ENCODE peak calls at places on chromosomes 3 and 15, in seven cellular contexts. One of them, this sample, is unnamed.
A peak's percentile ranks its signal among the peaks of the same experiment; 100 is the strongest.

GRCh38 chr3:105827959-105828358 is 40.9 kb downstream of the CBLB start:
- DNase-seq in activated CD4-positive, alpha-beta T cell treated with anti-CD3 and anti-CD28 coated beads, Interleukin-2, amount 50 U/mL, for 24 hours: no peak
- DNase-seq in T-helper 1 cell: no peak
- DNase-seq in amniotic stem cell: peak; percentile 11
- DNase-seq in RPMI8226: no peak
- DNase-seq in uterus: peak; percentile 35
- DNase-seq in AG04449: peak; percentile 38
- DNase-seq in this sample: peak; percentile 23

GRCh38 chr15:74907277-74907870 is 723 bp upstream of the FAM219B start:
- DNase-seq in T-helper 1 cell: no peak
- DNase-seq in AG04449: no peak
- DNase-seq in activated CD4-positive, alpha-beta T cell treated with anti-CD3 and anti-CD28 coated beads, Interleukin-2, amount 50 U/mL, for 24 hours: no peak
- DNase-seq in amniotic stem cell: no peak
- DNase-seq in RPMI8226: no peak
- DNase-seq in uterus: no peak
- DNase-seq in this sample: no peak

GRCh38 chr15:66595937-66596545 is 30.2 kb upstream of the LCTL start:
- DNase-seq in amniotic stem cell: no peak
- DNase-seq in activated CD4-positive, alpha-beta T cell treated with anti-CD3 and anti-CD28 coated beads, Interleukin-2, amount 50 U/mL, for 24 hours: no peak
- DNase-seq in RPMI8226: no peak
- DNase-seq in AG04449: peak; percentile 19
- DNase-seq in uterus: no peak
- DNase-seq in T-helper 1 cell: no peak
- DNase-seq in this sample: no peak

GRCh38 chr3:45608885-45609284 is 14.3 kb downstream of the LIMD1 start:
- DNase-seq in uterus: no peak
- DNase-seq in T-helper 1 cell: no peak
- DNase-seq in amniotic stem cell: no peak
- DNase-seq in AG04449: no peak
- DNase-seq in activated CD4-positive, alpha-beta T cell treated with anti-CD3 and anti-CD28 coated beads, Interleukin-2, amount 50 U/mL, for 24 hours: no peak
- DNase-seq in RPMI8226: no peak
- DNase-seq in this sample: no peak

GRCh38 chr15:39921274-39921638 is 1.2 kb upstream of the GPR176 start:
- DNase-seq in activated CD4-positive, alpha-beta T cell treated with anti-CD3 and anti-CD28 coated beads, Interleukin-2, amount 50 U/mL, for 24 hours: no peak
- DNase-seq in uterus: no peak
- DNase-seq in AG04449: no peak
- DNase-seq in RPMI8226: no peak
- DNase-seq in amniotic stem cell: no peak
- DNase-seq in T-helper 1 cell: no peak
- DNase-seq in this sample: no peak

GRCh38 chr3:50806806-50807205 is 132.1 kb downstream of the DOCK3 start:
- DNase-seq in AG04449: no peak
- DNase-seq in T-helper 1 cell: no peak
- DNase-seq in amniotic stem cell: no peak
- DNase-seq in RPMI8226: no peak
- DNase-seq in activated CD4-positive, alpha-beta T cell treated with anti-CD3 and anti-CD28 coated beads, Interleukin-2, amount 50 U/mL, for 24 hours: no peak
- DNase-seq in uterus: no peak
- DNase-seq in this sample: no peak

GRCh38 chr3:119443179-119443578 is 20.2 kb downstream of the TMEM39A start:
- DNase-seq in AG04449: no peak
- DNase-seq in uterus: no peak
- DNase-seq in RPMI8226: no peak
- DNase-seq in activated CD4-positive, alpha-beta T cell treated with anti-CD3 and anti-CD28 coated beads, Interleukin-2, amount 50 U/mL, for 24 hours: no peak
- DNase-seq in amniotic stem cell: no peak
- DNase-seq in T-helper 1 cell: no peak
- DNase-seq in this sample: no peak

GRCh38 chr15:79981861-79982455 is 11.0 kb upstream of the BCL2A1 start:
- DNase-seq in AG04449: no peak
- DNase-seq in uterus: no peak
- DNase-seq in T-helper 1 cell: no peak
- DNase-seq in RPMI8226: no peak
- DNase-seq in activated CD4-positive, alpha-beta T cell treated with anti-CD3 and anti-CD28 coated beads, Interleukin-2, amount 50 U/mL, for 24 hours: no peak
- DNase-seq in amniotic stem cell: no peak
- DNase-seq in this sample: peak; percentile 41

GRCh38 chr15:70208332-70208731 is 110.6 kb upstream of the TLE3 start:
- DNase-seq in T-helper 1 cell: no peak
- DNase-seq in activated CD4-positive, alpha-beta T cell treated with anti-CD3 and anti-CD28 coated beads, Interleukin-2, amount 50 U/mL, for 24 hours: no peak
- DNase-seq in RPMI8226: no peak
- DNase-seq in AG04449: no peak
- DNase-seq in uterus: no peak
- DNase-seq in amniotic stem cell: no peak
- DNase-seq in this sample: no peak

GRCh38 chr3:32453346-32453745 is 49.3 kb downstream of the CMTM6 start:
- DNase-seq in T-helper 1 cell: no peak
- DNase-seq in amniotic stem cell: peak; percentile 41
- DNase-seq in uterus: no peak
- DNase-seq in AG04449: peak; percentile 82
- DNase-seq in RPMI8226: no peak
- DNase-seq in activated CD4-positive, alpha-beta T cell treated with anti-CD3 and anti-CD28 coated beads, Interleukin-2, amount 50 U/mL, for 24 hours: no peak
- DNase-seq in this sample: no peak

GRCh38 chr3:187831125-187832051 is 86.1 kb upstream of the BCL6 start:
- DNase-seq in uterus: no peak
- DNase-seq in RPMI8226: no peak
- DNase-seq in activated CD4-positive, alpha-beta T cell treated with anti-CD3 and anti-CD28 coated beads, Interleukin-2, amount 50 U/mL, for 24 hours: no peak
- DNase-seq in T-helper 1 cell: no peak
- DNase-seq in AG04449: no peak
- DNase-seq in amniotic stem cell: no peak
- DNase-seq in this sample: no peak

GRCh38 chr3:128383316-128384235 is 83.1 kb downstream of the DNAJB8 start:
- DNase-seq in AG04449: no peak
- DNase-seq in RPMI8226: peak; percentile 87
- DNase-seq in amniotic stem cell: no peak
- DNase-seq in uterus: peak; percentile 52
- DNase-seq in activated CD4-positive, alpha-beta T cell treated with anti-CD3 and anti-CD28 coated beads, Interleukin-2, amount 50 U/mL, for 24 hours: peak; percentile 6
- DNase-seq in T-helper 1 cell: no peak
- DNase-seq in this sample: no peak

GRCh38 chr3:78690806-78691205 is 1077.0 kb downstream of the ROBO1 start:
- DNase-seq in activated CD4-positive, alpha-beta T cell treated with anti-CD3 and anti-CD28 coated beads, Interleukin-2, amount 50 U/mL, for 24 hours: no peak
- DNase-seq in amniotic stem cell: no peak
- DNase-seq in AG04449: peak; percentile 44
- DNase-seq in RPMI8226: no peak
- DNase-seq in T-helper 1 cell: no peak
- DNase-seq in uterus: no peak
- DNase-seq in this sample: no peak

GRCh38 chr3:71724584-71725278 is 471 bp downstream of the EIF4E3 start:
- DNase-seq in uterus: peak; percentile 31
- DNase-seq in activated CD4-positive, alpha-beta T cell treated with anti-CD3 and anti-CD28 coated beads, Interleukin-2, amount 50 U/mL, for 24 hours: no peak
- DNase-seq in RPMI8226: peak; percentile 43
- DNase-seq in amniotic stem cell: no peak
- DNase-seq in AG04449: no peak
- DNase-seq in T-helper 1 cell: peak; percentile 7
- DNase-seq in this sample: no peak

GRCh38 chr15:36271048-36271447 is 308.4 kb upstream of the CDIN1 start:
- DNase-seq in AG04449: no peak
- DNase-seq in RPMI8226: no peak
- DNase-seq in T-helper 1 cell: no peak
- DNase-seq in uterus: no peak
- DNase-seq in activated CD4-positive, alpha-beta T cell treated with anti-CD3 and anti-CD28 coated beads, Interleukin-2, amount 50 U/mL, for 24 hours: no peak
- DNase-seq in amniotic stem cell: no peak
- DNase-seq in this sample: no peak

GRCh38 chr3:38650248-38650940 is 907 bp upstream of the SCN5A start:
- DNase-seq in RPMI8226: no peak
- DNase-seq in T-helper 1 cell: no peak
- DNase-seq in activated CD4-positive, alpha-beta T cell treated with anti-CD3 and anti-CD28 coated beads, Interleukin-2, amount 50 U/mL, for 24 hours: no peak
- DNase-seq in amniotic stem cell: no peak
- DNase-seq in uterus: no peak
- DNase-seq in AG04449: no peak
- DNase-seq in this sample: peak; percentile 49

GRCh38 chr15:43913941-43914340 is 87.1 kb downstream of the WDR76 start:
- DNase-seq in AG04449: no peak
- DNase-seq in activated CD4-positive, alpha-beta T cell treated with anti-CD3 and anti-CD28 coated beads, Interleukin-2, amount 50 U/mL, for 24 hours: no peak
- DNase-seq in amniotic stem cell: no peak
- DNase-seq in T-helper 1 cell: no peak
- DNase-seq in RPMI8226: no peak
- DNase-seq in uterus: no peak
- DNase-seq in this sample: no peak

GRCh38 chr3:39473452-39474125 is 6.1 kb downstream of the MOBP start:
- DNase-seq in RPMI8226: no peak
- DNase-seq in amniotic stem cell: no peak
- DNase-seq in T-helper 1 cell: no peak
- DNase-seq in uterus: no peak
- DNase-seq in AG04449: no peak
- DNase-seq in activated CD4-positive, alpha-beta T cell treated with anti-CD3 and anti-CD28 coated beads, Interleukin-2, amount 50 U/mL, for 24 hours: no peak
- DNase-seq in this sample: peak; percentile 21

GRCh38 chr3:113002676-113003075 is 11.9 kb downstream of the GTPBP8 start:
- DNase-seq in activated CD4-positive, alpha-beta T cell treated with anti-CD3 and anti-CD28 coated beads, Interleukin-2, amount 50 U/mL, for 24 hours: no peak
- DNase-seq in uterus: no peak
- DNase-seq in RPMI8226: no peak
- DNase-seq in amniotic stem cell: no peak
- DNase-seq in T-helper 1 cell: no peak
- DNase-seq in AG04449: no peak
- DNase-seq in this sample: no peak

GRCh38 chr15:76252249-76252648 is 59.0 kb downstream of the ETFA start:
- DNase-seq in uterus: no peak
- DNase-seq in RPMI8226: no peak
- DNase-seq in AG04449: no peak
- DNase-seq in T-helper 1 cell: no peak
- DNase-seq in amniotic stem cell: no peak
- DNase-seq in activated CD4-positive, alpha-beta T cell treated with anti-CD3 and anti-CD28 coated beads, Interleukin-2, amount 50 U/mL, for 24 hours: no peak
- DNase-seq in this sample: no peak

GRCh38 chr15:39908186-39908585 is 11.9 kb downstream of the GPR176 start:
- DNase-seq in amniotic stem cell: peak; percentile 74
- DNase-seq in uterus: no peak
- DNase-seq in RPMI8226: no peak
- DNase-seq in T-helper 1 cell: no peak
- DNase-seq in AG04449: peak; percentile 79
- DNase-seq in activated CD4-positive, alpha-beta T cell treated with anti-CD3 and anti-CD28 coated beads, Interleukin-2, amount 50 U/mL, for 24 hours: no peak
- DNase-seq in this sample: no peak

GRCh38 chr15:38768970-38769369 is 204.4 kb upstream of the RASGRP1 start:
- DNase-seq in RPMI8226: peak; percentile 12
- DNase-seq in amniotic stem cell: no peak
- DNase-seq in activated CD4-positive, alpha-beta T cell treated with anti-CD3 and anti-CD28 coated beads, Interleukin-2, amount 50 U/mL, for 24 hours: no peak
- DNase-seq in uterus: peak; percentile 20
- DNase-seq in AG04449: no peak
- DNase-seq in T-helper 1 cell: no peak
- DNase-seq in this sample: peak; percentile 47

GRCh38 chr3:27289769-27290413 is 79.3 kb downstream of the NEK10 start:
- DNase-seq in RPMI8226: no peak
- DNase-seq in amniotic stem cell: no peak
- DNase-seq in activated CD4-positive, alpha-beta T cell treated with anti-CD3 and anti-CD28 coated beads, Interleukin-2, amount 50 U/mL, for 24 hours: no peak
- DNase-seq in T-helper 1 cell: no peak
- DNase-seq in AG04449: no peak
- DNase-seq in uterus: no peak
- DNase-seq in this sample: no peak

This sample was measured in H1.